ENCODE peak calls at places on chromosomes 4 and X, in five cellular contexts. K, L, N, T and Q are unnamed samples.

GRCh38 chr4:114782842-114783595 is 184.4 kb downstream of the UGT8 start:
- DNase-seq in T (no peak), K (no peak), N (no peak), L (peak; percentile 54), Q (no peak)

GRCh38 chrX:29470029-29470428 is 745.3 kb upstream of the MAGEB2 start:
- DNase-seq in N (no peak), K (no peak), T (no peak), L (no peak), Q (no peak)

GRCh38 chrX:69093960-69094935 is 71.0 kb downstream of the PJA1 start:
- DNase-seq in L (peak; percentile 76), T (peak; percentile 59), K (peak; percentile 65), N (peak; percentile 47), Q (peak; percentile 8)

GRCh38 chr4:157655101-157655818 is 434.7 kb downstream of the GRIA2 start:
- DNase-seq in N (no peak), L (peak; percentile 8), T (no peak), K (no peak), Q (no peak)

GRCh38 chr4:109266891-109267290 is 35.6 kb downstream of the COL25A1 start:
- DNase-seq in N (no peak), T (no peak), K (no peak), L (no peak), Q (no peak)

GRCh38 chr4:101973331-101973730 is 182.8 kb downstream of the BANK1 start:
- DNase-seq in T (no peak), L (no peak), N (no peak), K (no peak), Q (no peak)

GRCh38 chrX:46208225-46208854 is 336.9 kb downstream of the ZNF674 start:
- DNase-seq in L (no peak), K (no peak), T (no peak), N (no peak), Q (no peak)

GRCh38 chr4:184462724-184463123 is 11.6 kb downstream of the IRF2 start:
- DNase-seq in T (no peak), K (no peak), N (no peak), L (no peak), Q (no peak)

GRCh38 chr4:53196872-53197759 is 168.7 kb downstream of the SCFD2 start:
- DNase-seq in T (no peak), N (peak; percentile 1), K (peak; percentile 49), L (peak; percentile 85), Q (peak; percentile 13)

GRCh38 chr4:149914521-149915115 is 99.0 kb upstream of the IQCM start:
- DNase-seq in N (peak; percentile 2), L (peak; percentile 83), K (peak; percentile 32), T (no peak), Q (no peak)

GRCh38 chrX:427812-428725 is 41.4 kb upstream of the PPP2R3B start:
- DNase-seq in N (no peak), T (no peak), K (no peak), L (peak; percentile 86), Q (no peak)

GRCh38 chr4:125070869-125071268 is 243.9 kb upstream of the FAT4 start:
- DNase-seq in N (no peak), T (no peak), K (no peak), L (peak; percentile 6), Q (no peak)

GRCh38 chr4:157265281-157265680 is 44.8 kb downstream of the GRIA2 start:
- DNase-seq in K (no peak), T (no peak), N (no peak), L (peak; percentile 38), Q (no peak)

GRCh38 chr4:56857601-56858301 is 36.2 kb upstream of the SPINK2 start:
- DNase-seq in L (no peak), K (no peak), N (no peak), T (peak; percentile 18), Q (no peak)

GRCh38 chr4:150211821-150212445 is 133.7 kb downstream of the DCLK2 start:
- DNase-seq in K (no peak), N (no peak), T (no peak), L (no peak), Q (no peak)

GRCh38 chr4:48268956-48269860 is at the start of gene TEC:
- DNase-seq in K (peak; percentile 70), N (no peak), T (no peak), L (peak; percentile 80), Q (peak; percentile 7)

GRCh38 chr4:173752610-173753009 is 222.6 kb upstream of the HAND2 start:
- DNase-seq in T (no peak), L (peak; percentile 92), K (peak; percentile 40), N (no peak), Q (no peak)

GRCh38 chrX:53287493-53288138 is 6.2 kb upstream of the IQSEC2 start:
- DNase-seq in K (no peak), L (no peak), N (no peak), T (peak; percentile 81), Q (peak; percentile 17)

GRCh38 chrX:358651-359143 is 28.0 kb downstream of the PPP2R3B start:
- DNase-seq in T (peak; percentile 64), L (peak; percentile 54), N (no peak), K (no peak), Q (no peak)

GRCh38 chr4:78379991-78380739 is 171.4 kb upstream of the ANXA3 start:
- DNase-seq in K (no peak), N (no peak), L (no peak), T (no peak), Q (no peak)

GRCh38 chr4:76704133-76704881 is 193.6 kb downstream of the SOWAHB start:
- DNase-seq in L (peak; percentile 64), N (no peak), K (no peak), T (no peak), Q (peak; percentile 55)
- TF ChIP-seq POLR2AphosphoS5 in L (no peak), N (no peak), K (no peak), T (no peak), Q (peak; percentile 77)

DNA sequence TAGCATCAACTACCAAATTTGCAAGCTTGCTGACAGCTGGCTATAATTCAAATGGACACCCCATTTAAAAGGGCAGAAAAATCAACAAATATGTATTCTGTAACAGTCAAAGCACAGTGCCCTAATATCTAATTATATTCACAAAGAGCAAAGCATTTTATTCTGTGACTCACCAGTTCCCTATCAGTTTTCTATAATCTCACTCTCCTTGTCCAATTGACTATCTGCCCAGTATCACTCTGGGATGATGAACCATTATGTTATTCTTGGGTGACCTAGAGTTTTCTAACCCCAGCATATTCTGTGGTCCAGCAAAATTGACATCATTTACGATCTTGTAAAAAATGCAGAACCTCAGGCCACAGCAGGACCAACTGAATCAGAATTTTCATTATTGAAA is 82.0 kb upstream of the FREM3 start:
- DNase-seq in K (no peak), N (no peak), L (no peak), T (no peak), Q (no peak)
- TF ChIP-seq POLR2AphosphoS5 in K (no peak), N (no peak), L (no peak), T (no peak), Q (no peak)

GRCh38 chrX:11190745-11191510 is 79.8 kb downstream of the HCCS start:
- DNase-seq in T (no peak), K (no peak), N (no peak), L (no peak), Q (peak; percentile 53)
- TF ChIP-seq POLR2AphosphoS5 in T (no peak), K (no peak), N (no peak), L (no peak), Q (no peak)

GRCh38 chrX:107627792-107628661 is at the start of gene PRPS1:
- DNase-seq in L (peak; percentile 97), N (peak; percentile 65), T (peak; percentile 96), K (peak; percentile 92), Q (peak; percentile 90)
- TF ChIP-seq POLR2AphosphoS5 in L (peak; percentile 62), N (peak; percentile 55), T (peak; percentile 90), K (peak; percentile 64), Q (peak; percentile 88)

DNA sequence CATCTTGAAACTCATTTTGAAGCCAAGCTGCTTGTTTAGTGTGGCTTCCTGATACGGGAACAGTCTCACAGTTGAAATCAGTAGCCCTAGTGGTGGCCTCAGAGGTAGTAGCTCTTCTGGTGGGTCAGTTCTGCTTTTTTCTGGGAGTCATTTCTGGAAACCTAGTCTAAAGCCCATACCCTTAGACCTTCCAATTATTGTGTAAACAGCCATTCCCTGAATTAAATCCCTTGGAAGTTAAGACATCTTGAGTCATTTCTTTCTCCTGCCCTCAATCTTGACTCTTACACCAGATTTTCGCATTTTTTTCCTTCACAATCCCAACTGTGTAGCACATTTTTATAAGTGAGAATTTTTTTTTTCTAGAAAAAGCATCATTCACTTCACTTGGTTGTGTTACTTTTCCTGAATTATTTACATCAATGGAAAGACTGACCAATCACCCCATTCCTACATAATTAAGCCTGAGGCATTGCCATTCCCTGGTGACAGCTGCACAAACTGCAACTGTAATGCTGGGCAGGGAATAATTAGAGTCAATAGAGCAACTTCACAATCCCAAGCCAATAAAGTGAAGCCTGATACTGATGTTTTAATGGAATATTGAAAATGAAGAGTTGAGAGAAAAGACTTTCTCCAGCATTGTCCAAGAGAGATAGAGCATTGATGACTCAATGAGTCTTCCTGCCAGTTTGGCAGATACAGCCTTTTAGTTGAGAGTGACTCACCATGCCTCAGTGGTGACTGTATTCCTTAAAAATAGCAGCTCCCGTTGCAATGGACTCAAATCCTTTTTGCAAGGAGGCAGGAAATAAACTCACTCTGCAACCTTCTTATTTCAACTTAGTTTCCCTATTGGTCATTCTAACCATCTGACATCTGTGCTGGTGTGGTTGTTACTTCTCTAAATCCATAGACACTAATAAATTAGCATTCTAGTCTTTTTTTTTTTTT is 13.0 kb upstream of the SEPSECS start:
- DNase-seq in T (no peak), N (no peak), K (peak; percentile 41), L (no peak), Q (no peak)
- TF ChIP-seq POLR2AphosphoS5 in T (no peak), N (no peak), K (no peak), L (no peak), Q (peak; percentile 19)

DNA sequence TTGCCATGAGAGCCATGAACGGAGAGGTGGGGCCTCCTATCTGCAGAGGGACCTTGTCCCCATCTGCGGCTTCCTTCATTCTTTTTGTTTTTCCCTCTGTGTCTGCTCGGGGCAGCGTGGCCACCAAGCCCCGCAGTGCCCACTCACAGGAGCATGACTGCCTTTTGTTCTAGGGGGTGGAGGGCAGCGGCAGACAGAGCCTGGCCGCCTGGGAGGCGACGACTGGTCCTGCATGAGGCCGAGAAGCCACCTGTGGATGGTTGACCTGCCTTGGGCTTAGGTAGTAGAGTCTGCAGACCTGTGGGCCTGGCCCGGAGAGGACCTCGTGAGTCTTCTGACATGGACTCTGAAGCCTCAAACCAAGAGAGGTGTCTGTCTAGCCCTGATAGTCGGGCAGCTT is 1.4 kb downstream of the RBM3 start:
- DNase-seq in K (no peak), T (no peak), N (no peak), L (no peak), Q (no peak)
- TF ChIP-seq POLR2AphosphoS5 in K (peak; percentile 10), T (peak; percentile 27), N (no peak), L (no peak), Q (no peak)

GRCh38 chr4:142009751-142010150 is 373.4 kb downstream of the IL15 start:
- DNase-seq in N (no peak), K (no peak), T (no peak), L (no peak), Q (no peak)

GRCh38 chr4:141999446-142000143 is 363.2 kb downstream of the IL15 start:
- DNase-seq in K (peak; percentile 9), N (no peak), T (no peak), L (no peak), Q (no peak)

GRCh38 chr4:142005519-142005918 is 369.1 kb downstream of the IL15 start:
- DNase-seq in L (no peak), T (no peak), N (no peak), K (no peak), Q (no peak)
- TF ChIP-seq POLR2AphosphoS5 in L (no peak), T (no peak), N (no peak), K (no peak), Q (no peak)